ENCODE peak calls at places on chromosome 6, in six cellular contexts. P, K, F, I, A and S are unnamed samples.

GRCh38 chr6:149433901-149434300 is 33.8 kb downstream of the SUMO4 start:
- DNase-seq in P (no peak), K (no peak), F (no peak), I (no peak), A (no peak), S (no peak)

GRCh38 chr6:69416739-69417138 is 380.1 kb downstream of the LMBRD1 start:
- DNase-seq in P (no peak), K (no peak), F (no peak), I (peak), A (no peak), S (no peak)

GRCh38 chr6:79467716-79468115 is 69.5 kb downstream of the LCA5 start:
- DNase-seq in P (peak), K (no peak), F (no peak), I (no peak), A (no peak), S (no peak)

GRCh38 chr6:166456360-166457156 is 73.8 kb upstream of the MPC1 start:
- DNase-seq in P (peak), K (no peak), F (peak), I (peak), A (no peak), S (peak)

GRCh38 chr6:109351231-109352132 is 30.8 kb downstream of the CD164 start:
- DNase-seq in P (no peak), K (no peak), F (peak), I (no peak), A (no peak), S (peak)

GRCh38 chr6:17281497-17282481 is 628 bp downstream of the RBM24 start:
- DNase-seq in P (peak), K (no peak), F (peak), I (no peak), A (no peak), S (no peak)

GRCh38 chr6:15266423-15266996 is 20.6 kb downstream of the JARID2 start:
- DNase-seq in P (no peak), K (peak), F (no peak), I (no peak), A (no peak), S (no peak)

GRCh38 chr6:169167581-169168301 is 85.9 kb downstream of the THBS2 start:
- DNase-seq in P (no peak), K (no peak), F (no peak), I (peak), A (peak), S (no peak)

GRCh38 chr6:141467881-141468280 is 664.8 kb upstream of the GJE1 start:
- DNase-seq in P (peak), K (no peak), F (no peak), I (peak), A (no peak), S (no peak)

GRCh38 chr6:27547157-27548075 is 74.5 kb upstream of the ZNF184 start:
- DNase-seq in P (peak), K (no peak), F (no peak), I (no peak), A (no peak), S (peak)

GRCh38 chr6:34514593-34515472 is 41.3 kb downstream of the SPDEF start:
- DNase-seq in P (peak), K (peak), F (no peak), I (peak), A (no peak), S (no peak)

GRCh38 chr6:108744244-108744972 is 103.8 kb upstream of the ARMC2 start:
- DNase-seq in P (no peak), K (no peak), F (no peak), I (no peak), A (no peak), S (no peak)

GRCh38 chr6:97059473-97059872 is 134.9 kb downstream of the KLHL32 start:
- DNase-seq in P (no peak), K (no peak), F (no peak), I (peak), A (no peak), S (peak)

GRCh38 chr6:169194737-169195136 is 58.9 kb downstream of the THBS2 start:
- DNase-seq in P (no peak), K (no peak), F (no peak), I (no peak), A (no peak), S (no peak)

GRCh38 chr6:47061631-47062300 is 19.6 kb upstream of the ADGRF1 start:
- DNase-seq in P (no peak), K (no peak), F (peak), I (no peak), A (no peak), S (no peak)

GRCh38 chr6:73285674-73286283 is 22.8 kb upstream of the KHDC1 start:
- DNase-seq in P (no peak), K (no peak), F (no peak), I (peak), A (no peak), S (peak)

GRCh38 chr6:39375405-39375804 is 52.9 kb upstream of the KCNK16 start:
- DNase-seq in P (no peak), K (no peak), F (no peak), I (no peak), A (no peak), S (no peak)

GRCh38 chr6:39366875-39367618 is 44.5 kb upstream of the KCNK16 start:
- DNase-seq in P (no peak), K (no peak), F (no peak), I (no peak), A (no peak), S (no peak)

GRCh38 chr6:39367661-39368060 is 45.2 kb upstream of the KCNK16 start:
- DNase-seq in P (no peak), K (no peak), F (no peak), I (no peak), A (no peak), S (no peak)

GRCh38 chr6:39365281-39366074 is 43.0 kb upstream of the KCNK16 start:
- DNase-seq in P (no peak), K (no peak), F (no peak), I (no peak), A (no peak), S (peak)

GRCh38 chr6:39370021-39370420 is 47.5 kb upstream of the KCNK16 start:
- DNase-seq in P (no peak), K (no peak), F (no peak), I (no peak), A (no peak), S (peak)
- TF ChIP-seq CTCF in P (peak), K (no peak), F (no peak), I (no peak), A (no peak), S (peak)

GRCh38 chr6:128882560-128882959 is 378 bp upstream of the LAMA2 start:
- DNase-seq in P (peak), K (no peak), F (no peak), I (no peak), A (no peak), S (no peak)
- H3K4me3 ChIP-seq in P (peak), K (peak), F (peak), I (peak), A (peak), S (no peak)

DNA sequence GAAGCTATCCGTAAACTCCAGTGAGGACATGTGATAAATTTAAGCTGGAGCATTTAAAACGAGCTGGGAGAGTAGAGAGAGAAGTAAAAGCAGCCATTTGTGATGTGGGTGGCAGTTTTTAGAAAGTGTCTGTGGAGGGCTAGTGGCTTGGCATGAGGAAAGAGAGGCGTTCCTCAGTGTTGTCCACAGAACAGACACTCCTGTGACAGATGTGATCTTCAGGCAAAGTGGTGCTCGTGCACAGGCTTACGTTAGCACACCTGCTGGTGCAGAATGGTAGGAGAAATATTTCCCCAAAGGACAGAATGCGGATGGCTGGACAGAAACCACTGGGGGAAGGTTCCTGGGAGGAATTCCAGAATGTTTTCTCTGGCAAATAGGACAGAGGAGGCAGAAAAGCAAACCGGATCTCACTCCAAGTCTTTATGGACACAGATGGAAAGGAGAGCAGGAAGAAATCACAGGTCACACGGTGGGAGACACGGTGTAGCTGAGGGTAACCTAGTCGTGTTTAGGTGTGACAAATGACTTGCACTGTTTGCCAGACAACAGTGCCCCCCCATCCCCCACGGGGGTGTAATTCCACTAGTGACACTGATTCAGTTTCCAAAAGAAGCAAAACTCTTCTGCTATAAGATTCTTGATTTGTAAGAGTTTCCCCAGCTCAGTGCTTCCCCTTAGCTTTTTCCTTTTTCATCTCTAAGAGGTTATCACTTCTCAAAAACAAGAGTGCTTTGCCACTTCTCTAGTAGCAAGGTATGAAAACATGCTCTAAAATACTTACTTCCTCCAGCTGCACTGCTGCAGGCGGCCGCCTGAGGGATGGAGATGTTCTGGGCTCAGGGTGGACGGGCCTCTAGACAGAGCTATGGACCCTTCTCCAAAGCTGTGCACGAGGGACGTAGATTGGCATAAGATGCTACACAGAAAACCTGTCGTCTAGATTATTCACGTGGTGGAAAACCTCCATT is 293.2 kb downstream of the QKI start:
- DNase-seq in P (no peak), K (no peak), F (no peak), I (no peak), A (no peak), S (no peak)
- TF ChIP-seq CTCF in P (peak), K (no peak), F (no peak), I (no peak), A (no peak), S (no peak)

GRCh38 chr6:105898286-105898685 is 187.8 kb upstream of the PRDM1 start:
- DNase-seq in P (no peak), K (no peak), F (peak), I (peak), A (no peak), S (peak)
- H3K4me3 ChIP-seq in P (no peak), K (no peak), F (no peak), I (no peak), A (no peak), S (no peak)

GRCh38 chr6:7939864-7940228 is 29.3 kb upstream of the TXNDC5 start:
- DNase-seq in P (no peak), K (no peak), F (no peak), I (no peak), A (no peak), S (no peak)
- TF ChIP-seq CTCF in P (no peak), K (no peak), F (no peak), I (no peak), A (no peak), S (no peak)

GRCh38 chr6:74597266-74597665 is 608.6 kb downstream of the COL12A1 start:
- DNase-seq in P (no peak), K (no peak), F (no peak), I (no peak), A (no peak), S (peak)
- H3K4me3 ChIP-seq in P (no peak), K (no peak), F (no peak), I (no peak), A (no peak), S (no peak)

GRCh38 chr6:115540077-115540869 is 520.4 kb downstream of the FRK start:
- DNase-seq in P (no peak), K (no peak), F (no peak), I (no peak), A (no peak), S (no peak)

GRCh38 chr6:115544765-115545409 is 515.8 kb downstream of the FRK start:
- DNase-seq in P (no peak), K (no peak), F (no peak), I (no peak), A (no peak), S (no peak)

GRCh38 chr6:115539531-115539930 is 521.2 kb downstream of the FRK start:
- DNase-seq in P (no peak), K (no peak), F (no peak), I (no peak), A (no peak), S (no peak)

DNA sequence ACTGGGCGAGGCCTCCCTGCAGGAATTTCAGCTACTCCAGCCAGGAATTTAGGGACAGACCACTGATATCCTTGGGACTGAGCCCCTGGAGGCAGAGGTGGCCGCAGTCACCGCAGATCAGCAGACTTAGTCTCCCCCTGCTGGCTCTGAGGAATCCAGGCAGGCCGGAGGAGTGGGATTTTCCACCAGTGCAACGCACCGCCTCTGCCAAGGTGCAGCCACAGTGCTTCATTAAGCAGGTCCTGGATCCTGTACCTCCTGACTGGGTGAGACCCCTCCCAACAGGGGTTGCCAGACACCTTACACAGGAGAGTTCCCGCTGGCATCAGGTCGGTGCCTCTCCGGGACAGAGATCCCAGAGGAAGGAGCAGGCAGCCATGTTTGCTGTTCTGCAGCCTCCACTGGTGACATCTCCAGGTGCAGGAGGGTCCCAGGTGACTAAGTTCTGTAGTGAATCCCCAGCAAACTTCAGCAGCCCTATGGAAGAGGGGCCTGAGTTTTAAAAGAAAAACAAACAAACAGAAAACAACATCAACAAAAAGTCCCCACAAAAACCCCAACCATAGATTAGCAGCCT is 515.2 kb downstream of the FRK start:
- DNase-seq in P (peak), K (peak), F (no peak), I (no peak), A (no peak), S (no peak)
- TF ChIP-seq CTCF in P (peak), K (no peak), F (no peak), I (no peak), A (no peak), S (no peak)

GRCh38 chr6:56852611-56853010 is 102.3 kb upstream of the BEND6 start:
- DNase-seq in P (no peak), K (no peak), F (no peak), I (no peak), A (no peak), S (no peak)

GRCh38 chr6:56851104-56851503 is 103.8 kb upstream of the BEND6 start:
- DNase-seq in P (peak), K (no peak), F (no peak), I (no peak), A (no peak), S (no peak)

GRCh38 chr6:56853541-56853940 is 101.4 kb upstream of the BEND6 start:
- DNase-seq in P (no peak), K (no peak), F (no peak), I (no peak), A (no peak), S (no peak)

GRCh38 chr6:56851541-56852248 is 103.2 kb upstream of the BEND6 start:
- DNase-seq in P (peak), K (no peak), F (no peak), I (peak), A (no peak), S (peak)

DNA sequence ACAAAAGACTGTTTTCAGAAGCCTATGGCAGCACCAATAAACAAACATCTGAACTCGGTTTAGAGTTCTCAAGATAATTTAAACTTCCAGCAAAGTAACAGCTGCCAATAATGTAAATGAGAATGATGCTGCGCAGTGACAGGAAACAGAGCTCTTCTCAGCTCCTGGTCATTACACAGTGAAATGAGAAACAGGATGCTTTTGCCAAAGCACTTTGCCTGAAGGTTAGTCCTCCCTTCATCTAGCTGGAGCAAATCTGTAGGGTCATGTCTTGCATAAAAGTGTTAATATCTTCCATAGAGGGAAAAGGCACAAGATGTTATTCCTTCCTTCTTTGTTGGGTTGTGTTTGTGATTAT is 102.7 kb upstream of the BEND6 start:
- DNase-seq in P (no peak), K (no peak), F (no peak), I (no peak), A (no peak), S (no peak)
- H3K4me3 ChIP-seq in P (peak), K (peak), F (no peak), I (peak), A (peak), S (no peak)

DNA sequence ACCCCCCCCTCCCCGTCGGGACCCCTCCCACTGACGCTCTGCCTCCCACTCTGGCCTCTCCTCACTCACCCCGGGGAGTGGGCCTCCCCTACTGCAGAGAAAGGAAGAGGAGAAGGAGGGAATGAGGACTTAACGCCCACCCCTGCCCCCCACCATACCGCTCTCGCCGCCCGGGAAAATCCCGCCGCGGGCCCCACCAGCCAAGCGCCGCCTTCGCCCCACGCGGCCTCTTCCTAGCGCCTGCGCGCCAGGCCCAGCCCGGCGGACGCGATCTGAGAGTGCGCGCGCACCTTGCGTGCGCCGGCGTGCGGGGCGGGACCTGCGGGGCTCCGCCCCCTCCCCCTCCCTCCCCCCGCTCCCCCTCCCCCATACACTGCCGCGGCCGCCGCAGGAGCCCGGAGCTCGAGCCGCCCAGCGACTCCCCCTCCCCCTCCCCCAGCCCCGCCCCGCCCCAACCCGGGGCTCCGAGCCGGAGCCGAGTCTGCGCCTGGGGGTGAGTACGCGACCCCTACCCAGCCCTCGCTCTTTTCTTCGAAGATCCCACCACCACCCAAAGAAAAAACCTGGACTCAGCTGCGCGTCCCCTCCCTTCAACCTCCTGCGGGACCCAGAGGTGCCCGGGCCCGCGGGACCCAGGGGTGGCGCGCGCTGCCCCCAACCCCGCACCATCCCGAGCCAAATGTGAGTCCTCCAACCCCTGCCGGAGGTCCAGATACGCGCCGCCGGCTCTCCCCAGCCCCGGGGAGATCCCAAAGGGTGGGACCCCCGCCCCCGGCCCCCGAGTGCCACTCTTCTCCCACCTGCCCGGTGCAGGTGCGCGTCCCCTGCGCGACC is at the start of the genes MRPL14 and TMEM63B:
- DNase-seq in P (peak), K (peak), F (peak), I (peak), A (peak), S (peak)
- TF ChIP-seq CTCF in P (no peak), K (no peak), F (no peak), I (no peak), A (no peak), S (no peak)

GRCh38 chr6:138593100-138593877 is 94.0 kb upstream of the NHSL1 start:
- DNase-seq in P (peak), K (no peak), F (peak), I (peak), A (peak), S (peak)
- H3K4me3 ChIP-seq in P (no peak), K (no peak), F (no peak), I (peak), A (no peak), S (no peak)